ENCODE peak calls at places on chromosomes 13 and 19, in ten cellular contexts. D is mammary epithelial cell, X is IMR-90, Q is fibroblast of lung, G is H9, T is PC-3, N is MM.1S, C is neural progenitor cell, K is hepatocyte, R is HepG2. W is an unnamed sample. For H3K9me3 and H4K20me1, the result is how much of the 10 kb centered on the place peaks cover.

GRCh38 chr19:23698711-23699520 is 11.9 kb upstream of the ZNF675 start:
- DNase-seq in T (peak), G (peak), D (peak), N (peak), R (no peak), Q (no peak), X (no peak), C (no peak), K (peak), W (no peak)

GRCh38 chr13:111204438-111205177 is 89.5 kb downstream of the ARHGEF7 start:
- DNase-seq in Q (peak), G (peak), N (no peak), X (peak), K (peak), R (peak), C (peak), D (peak), T (no peak), W (no peak)

GRCh38 chr13:106246817-106247216 is 288.6 kb downstream of the EFNB2 start:
- DNase-seq in R (no peak), X (no peak), K (no peak), C (no peak), G (no peak), D (no peak), N (no peak), T (no peak), Q (no peak), W (no peak)

GRCh38 chr19:49058592-49058991 is 1.0 kb upstream of the CGB7 start:
- DNase-seq in G (peak), D (peak), R (no peak), Q (no peak), C (peak), X (peak), N (no peak), K (no peak), T (no peak), W (peak)

GRCh38 chr19:51246153-51246552 is 4.7 kb upstream of the SIGLECL1 start:
- DNase-seq in N (no peak), X (peak), Q (no peak), C (no peak), R (peak), G (no peak), D (peak), K (no peak), T (peak), W (no peak)

GRCh38 chr19:13861392-13861713 is 15.6 kb upstream of the NANOS3 start:
- DNase-seq in N (no peak), T (no peak), C (no peak), G (no peak), K (no peak), X (no peak), Q (no peak), D (no peak), R (no peak), W (no peak)

GRCh38 chr13:89565711-89566110 is 1781.8 kb upstream of the MIR17HG start:
- DNase-seq in R (no peak), X (no peak), C (no peak), K (no peak), N (no peak), Q (no peak), G (no peak), D (no peak), T (no peak), W (no peak)

GRCh38 chr13:91273675-91274074 is 73.8 kb upstream of the MIR17HG start:
- DNase-seq in T (no peak), C (no peak), N (no peak), X (no peak), G (no peak), R (no peak), Q (no peak), K (no peak), D (no peak), W (no peak)

GRCh38 chr19:17205237-17206140 is 9.7 kb upstream of the USE1 start:
- DNase-seq in X (peak), R (peak), D (peak), Q (peak), C (peak), G (peak), N (peak), T (peak), K (peak), W (peak)

GRCh38 chr19:6475321-6476108 is 6.1 kb downstream of the DENND1C start:
- DNase-seq in D (no peak), G (peak), T (no peak), X (no peak), N (no peak), Q (no peak), C (peak), R (no peak), K (peak), W (no peak)

GRCh38 chr13:32164622-32165268 is 133.2 kb downstream of the FRY start:
- DNase-seq in X (peak), D (no peak), K (peak), R (peak), T (peak), C (peak), Q (peak), N (peak), G (peak), W (peak)

GRCh38 chr19:45405435-45406164 is 731 bp upstream of the PPP1R13L start:
- DNase-seq in R (peak), C (peak), N (peak), D (peak), K (peak), T (peak), X (peak), G (peak), Q (peak), W (peak)

GRCh38 chr13:48275507-48275906 is 28.0 kb upstream of the RB1 start:
- DNase-seq in D (no peak), N (no peak), K (no peak), G (no peak), C (no peak), X (no peak), Q (no peak), R (no peak), T (no peak), W (no peak)

GRCh38 chr19:43798546-43799409 is 3.5 kb downstream of the LYPD5 start:
- DNase-seq in X (no peak), N (no peak), T (peak), K (peak), G (peak), Q (no peak), D (peak), R (no peak), C (peak), W (no peak)

GRCh38 chr13:73937420-73937819 is 196.8 kb downstream of the KLF12 start:
- DNase-seq in D (no peak), G (no peak), K (no peak), R (no peak), X (no peak), C (no peak), N (no peak), Q (no peak), T (no peak), W (no peak)

GRCh38 chr19:47901370-47901769 is 15.3 kb upstream of the SULT2A1 start:
- DNase-seq in C (no peak), G (no peak), X (no peak), R (no peak), K (no peak), N (no peak), T (no peak), Q (no peak), D (no peak), W (no peak)

GRCh38 chr13:31970237-31970930 is 61.2 kb upstream of the FRY start:
- DNase-seq in K (no peak), N (no peak), R (no peak), D (peak), G (no peak), T (peak), Q (peak), X (peak), C (no peak), W (no peak)

GRCh38 chr13:98509271-98510155 is 67.4 kb downstream of the STK24 start:
- DNase-seq in N (no peak), K (peak), G (no peak), D (peak), Q (peak), R (peak), T (peak), C (no peak), X (peak), W (no peak)

GRCh38 chr13:32940601-32941000 is 75.6 kb upstream of the KL start:
- DNase-seq in D (no peak), Q (peak), T (no peak), R (no peak), K (peak), C (no peak), G (no peak), N (no peak), X (peak), W (no peak)

GRCh38 chr13:59681630-59682311 is 482.0 kb downstream of the DIAPH3 start:
- DNase-seq in T (no peak), Q (peak), X (no peak), K (no peak), R (no peak), G (no peak), D (no peak), N (no peak), C (no peak), W (no peak)

GRCh38 chr13:66222127-66222526 is 1008.0 kb downstream of the PCDH9 start:
- DNase-seq in Q (no peak), R (no peak), T (no peak), K (no peak), D (no peak), N (no peak), X (no peak), G (no peak), C (no peak), W (no peak)

GRCh38 chr13:79386125-79386822 is 19.8 kb downstream of the RBM26 start:
- DNase-seq in C (no peak), T (no peak), D (peak), Q (no peak), N (no peak), G (no peak), R (no peak), K (no peak), X (no peak), W (no peak)

GRCh38 chr13:24074687-24075086 is 85.8 kb upstream of the SPATA13 start:
- DNase-seq in N (no peak), K (no peak), C (no peak), R (no peak), D (no peak), G (no peak), Q (no peak), X (no peak), T (peak), W (no peak)

GRCh38 chr13:54958781-54959180 is 1930.2 kb downstream of the OLFM4 start:
- DNase-seq in N (no peak), C (no peak), K (no peak), T (no peak), R (no peak), G (no peak), D (no peak), Q (no peak), X (no peak), W (no peak)

GRCh38 chr13:35832551-35832950 is 298.6 kb downstream of the DCLK1 start:
- DNase-seq in G (no peak), X (peak), K (no peak), R (no peak), D (no peak), N (no peak), T (no peak), Q (no peak), C (no peak), W (no peak)

GRCh38 chr19:33282036-33282686 is 20.2 kb downstream of the CEBPA start:
- DNase-seq in R (no peak), T (peak), Q (no peak), G (no peak), X (no peak), D (no peak), N (no peak), C (no peak), K (peak), W (no peak)

GRCh38 chr13:99916366-99917103 is 55.0 kb downstream of the ZIC5 start:
- DNase-seq in X (peak), N (peak), D (peak), G (no peak), Q (peak), T (peak), R (peak), K (peak), C (peak), W (peak)

DNA sequence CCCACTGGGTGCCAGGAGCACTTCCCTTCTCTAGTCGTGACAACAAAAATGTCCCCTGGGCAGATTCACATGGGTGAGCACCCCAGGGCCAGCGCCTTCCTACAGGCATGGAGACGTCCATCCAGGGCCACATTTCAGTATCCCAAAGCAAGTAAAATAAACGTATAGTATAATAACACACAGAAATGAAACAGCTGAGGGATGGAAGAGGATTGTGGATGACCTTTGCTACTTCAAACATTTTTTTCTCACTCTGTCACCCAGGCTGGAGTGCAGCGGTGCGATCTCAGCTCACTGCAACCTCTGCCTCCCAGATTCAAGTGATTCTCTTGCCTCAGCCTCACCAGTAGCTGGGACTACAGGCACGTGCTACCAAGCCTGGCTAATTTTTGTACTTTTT is 28.2 kb downstream of the CILP2 start:
- DNase-seq in N (no peak), K (no peak), D (no peak), R (no peak), X (peak), C (no peak), Q (peak), G (no peak), T (no peak), W (no peak)
- H3K9me3 ChIP-seq in N (under half), K (under half), D (under half), R (under half), X (under half), C (under half), Q (under half), G (under half), T (under half), W (under half)

DNA sequence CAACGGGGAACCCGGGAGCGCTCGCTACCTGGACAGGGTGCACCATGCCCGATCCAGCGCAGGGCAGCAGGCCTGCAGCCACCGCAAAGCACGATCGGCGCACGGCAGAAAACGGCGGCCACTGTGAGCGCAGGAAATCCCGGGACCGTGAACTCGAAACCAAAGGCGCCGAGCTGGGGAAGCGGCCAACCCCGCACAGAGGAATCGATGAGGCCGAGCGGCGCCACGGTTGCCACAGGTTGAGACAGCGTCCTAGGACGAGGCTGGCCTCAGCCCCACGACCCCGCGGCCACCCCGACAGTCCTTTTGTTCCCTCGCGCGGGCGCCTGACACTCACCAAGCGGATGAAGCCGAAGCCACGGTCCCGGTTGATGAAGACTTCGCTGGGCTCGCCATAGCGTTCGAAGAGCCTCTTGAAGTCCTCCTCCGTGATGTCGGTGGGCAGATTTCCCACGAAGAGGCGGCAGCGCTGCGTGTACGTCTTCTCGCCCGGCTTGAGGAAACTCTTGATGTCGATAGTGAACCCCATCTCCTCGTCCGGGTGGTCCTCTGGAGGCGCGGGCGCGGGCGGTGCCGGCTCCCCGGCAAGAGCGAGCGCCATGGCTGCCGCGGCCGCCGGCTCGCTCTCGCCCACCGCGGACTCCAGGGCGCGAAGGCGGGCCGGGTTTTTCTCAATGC is 557 bp downstream of the PSPC1 start:
- DNase-seq in T (peak), D (peak), X (peak), K (peak), G (no peak), C (peak), R (no peak), Q (peak), N (peak), W (peak)
- TF ChIP-seq CTCF in T (no peak), D (no peak), X (no peak), K (peak), G (no peak), C (no peak), R (no peak), Q (no peak), N (no peak), W (no peak)

GRCh38 chr19:2187164-2187563 is 23.4 kb downstream of the DOT1L start:
- DNase-seq in D (no peak), T (no peak), X (no peak), N (no peak), Q (no peak), C (no peak), G (no peak), R (no peak), K (no peak), W (no peak)

GRCh38 chr19:2184422-2185012 is 20.8 kb downstream of the DOT1L start:
- DNase-seq in C (no peak), X (no peak), K (no peak), T (no peak), R (no peak), G (no peak), Q (no peak), N (no peak), D (no peak), W (no peak)

GRCh38 chr19:2186071-2186846 is 22.5 kb downstream of the DOT1L start:
- DNase-seq in Q (peak), C (peak), D (no peak), K (peak), G (no peak), T (no peak), X (peak), R (no peak), N (no peak), W (no peak)

GRCh38 chr19:2188708-2189385 is 25.1 kb downstream of the DOT1L start:
- DNase-seq in X (peak), Q (peak), C (no peak), R (no peak), K (no peak), N (no peak), D (no peak), G (no peak), T (no peak), W (no peak)

DNA sequence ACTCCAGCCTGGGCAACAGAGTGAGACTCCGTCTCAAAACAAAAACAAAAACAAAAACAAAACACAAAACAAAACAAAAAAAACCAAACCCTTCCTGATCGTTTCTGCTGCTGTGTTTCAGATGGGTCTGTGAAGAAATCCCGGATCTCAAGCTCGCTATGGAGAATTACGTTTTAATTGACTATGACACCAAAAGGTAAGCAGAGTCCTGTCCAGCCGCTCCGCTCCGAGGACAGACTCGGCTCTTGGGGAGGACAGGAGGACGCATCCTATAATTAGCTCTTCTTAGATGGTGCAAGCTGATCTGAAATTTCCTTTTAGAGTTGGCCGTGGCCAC is 22.0 kb downstream of the DOT1L start:
- DNase-seq in C (no peak), X (no peak), R (no peak), G (no peak), Q (no peak), K (no peak), N (no peak), T (no peak), D (no peak), W (no peak)
- H4K20me1 ChIP-seq in C (half or more), X (half or more), R (under half), G (under half), Q (under half), K (under half), N (under half), T (under half), D (under half), W (under half)

GRCh38 chr19:815079-815774 is 6.5 kb downstream of the PLPPR3 start:
- DNase-seq in D (no peak), K (no peak), N (no peak), G (no peak), Q (no peak), X (no peak), T (no peak), C (no peak), R (no peak), W (no peak)

GRCh38 chr19:813359-814107 is 8.2 kb downstream of the PLPPR3 start:
- DNase-seq in C (no peak), D (no peak), T (no peak), K (no peak), G (no peak), Q (no peak), X (no peak), R (no peak), N (no peak), W (no peak)

GRCh38 chr19:814108-815078 is 7.4 kb downstream of the PLPPR3 start:
- DNase-seq in T (no peak), C (no peak), Q (no peak), K (no peak), N (no peak), X (no peak), D (no peak), G (no peak), R (no peak), W (no peak)

GRCh38 chr19:815775-816499 is 5.8 kb downstream of the PLPPR3 start:
- DNase-seq in N (no peak), T (no peak), D (no peak), G (no peak), Q (no peak), C (no peak), R (no peak), K (no peak), X (no peak), W (no peak)

DNA sequence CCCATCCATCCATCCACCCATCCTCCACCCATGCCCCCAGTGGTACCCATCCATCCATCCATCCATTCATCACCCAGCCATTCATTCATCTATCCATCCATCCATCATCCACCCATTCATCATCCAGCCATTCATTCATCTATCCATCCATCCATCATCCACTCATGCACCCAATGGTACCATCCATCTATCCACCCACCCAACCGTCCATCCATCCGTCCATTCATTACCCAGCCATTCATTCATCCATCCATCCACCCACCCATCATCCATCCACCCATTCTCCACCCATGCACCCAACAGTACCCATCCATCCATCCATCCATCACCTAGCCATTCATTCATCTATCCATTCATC is 5.3 kb downstream of the PLPPR3 start:
- DNase-seq in X (no peak), R (no peak), N (no peak), C (no peak), T (no peak), G (no peak), K (no peak), Q (no peak), D (no peak), W (no peak)
- H3K9me3 ChIP-seq in X (under half), R (under half), N (under half), C (under half), T (under half), G (under half), K (under half), Q (under half), D (under half), W (under half)

GRCh38 chr13:107301724-107302374 is 733.9 kb upstream of the ARGLU1 start:
- DNase-seq in G (peak), N (no peak), D (no peak), R (no peak), K (no peak), X (no peak), Q (peak), C (peak), T (peak), W (no peak)
- TF ChIP-seq CTCF in G (peak), N (no peak), D (no peak), R (no peak), K (no peak), X (no peak), Q (peak), C (peak), T (no peak), W (peak)

W was measured in OCI-LY7.